ENCODE peak calls at places on chromosome 20, in five cellular contexts. X is RWPE1, O is WTC11, Z is fibroblast of lung, R is Panc1. D is an unnamed sample.

GRCh38 chr20:36582322-36582721 is 8.9 kb downstream of the TGIF2 start:
- DNase-seq in X (no peak), O (no peak), Z (no peak), R (no peak), D (no peak)

GRCh38 chr20:51731771-51732453 is 36.3 kb downstream of the ATP9A start:
- DNase-seq in X (no peak), O (no peak), Z (peak; percentile 58), R (no peak), D (no peak)

GRCh38 chr20:7152071-7152470 is 384.6 kb downstream of the BMP2 start:
- DNase-seq in X (no peak), O (no peak), Z (no peak), R (no peak), D (no peak)

GRCh38 chr20:51258582-51259175 is 235.8 kb upstream of the KCNG1 start:
- DNase-seq in X (peak; percentile 99), O (no peak), Z (no peak), R (no peak), D (peak; percentile 67)

GRCh38 chr20:59752101-59752586 is 147.8 kb downstream of the PHACTR3 start:
- DNase-seq in X (no peak), O (no peak), Z (no peak), R (no peak), D (no peak)

GRCh38 chr20:668050-668449 is 7.6 kb downstream of the SCRT2 start:
- DNase-seq in X (no peak), O (no peak), Z (no peak), R (no peak), D (no peak)

GRCh38 chr20:53785320-53785719 is 191.7 kb upstream of the ZNF217 start:
- DNase-seq in X (no peak), O (no peak), Z (no peak), R (no peak), D (no peak)

GRCh38 chr20:23148721-23149570 is 62.8 kb upstream of the CD93 start:
- DNase-seq in X (no peak), O (no peak), Z (no peak), R (no peak), D (no peak)

GRCh38 chr20:20695250-20695816 is 17.1 kb downstream of the RALGAPA2 start:
- DNase-seq in X (no peak), O (no peak), Z (no peak), R (no peak), D (no peak)

GRCh38 chr20:23637282-23638221 is at the start of gene CST3:
- DNase-seq in X (peak; percentile 94), O (peak; percentile 72), Z (peak; percentile 88), R (peak; percentile 25), D (peak; percentile 68)

GRCh38 chr20:61930776-61931475 is 134.8 kb downstream of the TAF4 start:
- DNase-seq in X (no peak), O (no peak), Z (no peak), R (no peak), D (no peak)

GRCh38 chr20:62758226-62758912 is 37.9 kb upstream of the MRGBP start:
- DNase-seq in X (no peak), O (no peak), Z (no peak), R (no peak), D (no peak)

GRCh38 chr20:19883501-19883900 is 125.4 kb downstream of the RIN2 start:
- DNase-seq in X (no peak), O (no peak), Z (no peak), R (no peak), D (no peak)

GRCh38 chr20:21519136-21519584 is 5.3 kb upstream of the NKX2-2 start:
- DNase-seq in X (no peak), O (no peak), Z (no peak), R (no peak), D (no peak)

GRCh38 chr20:56343861-56344381 is 14.9 kb upstream of the FAM210B start:
- DNase-seq in X (peak; percentile 68), O (peak; percentile 90), Z (peak; percentile 51), R (no peak), D (peak; percentile 73)

GRCh38 chr20:59811681-59812171 is 121.7 kb downstream of the SYCP2 start:
- DNase-seq in X (no peak), O (no peak), Z (no peak), R (no peak), D (no peak)

GRCh38 chr20:13009682-13010406 is 1.1 kb downstream of the SPTLC3 start:
- DNase-seq in X (peak; percentile 64), O (no peak), Z (peak; percentile 99), R (peak; percentile 10), D (peak; percentile 8)

GRCh38 chr20:34582911-34583310 is 24.4 kb downstream of the MAP1LC3A start:
- DNase-seq in X (no peak), O (no peak), Z (peak; percentile 25), R (no peak), D (no peak)

GRCh38 chr20:63957004-63957689 is 931 bp upstream of the UCKL1 start:
- DNase-seq in X (peak; percentile 91), O (peak; percentile 78), Z (peak; percentile 55), R (no peak), D (peak; percentile 77)
- TF ChIP-seq CTCF in X (no peak), O (no peak), Z (no peak), R (no peak), D (no peak)

GRCh38 chr20:37758332-37758731 is 64.5 kb downstream of the CTNNBL1 start:
- DNase-seq in X (peak; percentile 19), O (peak; percentile 70), Z (peak; percentile 1), R (no peak), D (peak; percentile 35)
- TF ChIP-seq CTCF in X (no peak), O (peak; percentile 32), Z (peak; percentile 14), R (peak; percentile 17), D (peak; percentile 48)

GRCh38 chr20:47741669-47742345 is 43.5 kb downstream of the SULF2 start:
- DNase-seq in X (no peak), O (no peak), Z (no peak), R (no peak), D (no peak)

GRCh38 chr20:47737923-47738322 is 47.4 kb downstream of the SULF2 start:
- DNase-seq in X (no peak), O (no peak), Z (no peak), R (no peak), D (no peak)

GRCh38 chr20:47743671-47744070 is 41.6 kb downstream of the SULF2 start:
- DNase-seq in X (no peak), O (no peak), Z (no peak), R (no peak), D (no peak)

GRCh38 chr20:47736570-47737152 is 48.6 kb downstream of the SULF2 start:
- DNase-seq in X (no peak), O (no peak), Z (no peak), R (no peak), D (no peak)

DNA sequence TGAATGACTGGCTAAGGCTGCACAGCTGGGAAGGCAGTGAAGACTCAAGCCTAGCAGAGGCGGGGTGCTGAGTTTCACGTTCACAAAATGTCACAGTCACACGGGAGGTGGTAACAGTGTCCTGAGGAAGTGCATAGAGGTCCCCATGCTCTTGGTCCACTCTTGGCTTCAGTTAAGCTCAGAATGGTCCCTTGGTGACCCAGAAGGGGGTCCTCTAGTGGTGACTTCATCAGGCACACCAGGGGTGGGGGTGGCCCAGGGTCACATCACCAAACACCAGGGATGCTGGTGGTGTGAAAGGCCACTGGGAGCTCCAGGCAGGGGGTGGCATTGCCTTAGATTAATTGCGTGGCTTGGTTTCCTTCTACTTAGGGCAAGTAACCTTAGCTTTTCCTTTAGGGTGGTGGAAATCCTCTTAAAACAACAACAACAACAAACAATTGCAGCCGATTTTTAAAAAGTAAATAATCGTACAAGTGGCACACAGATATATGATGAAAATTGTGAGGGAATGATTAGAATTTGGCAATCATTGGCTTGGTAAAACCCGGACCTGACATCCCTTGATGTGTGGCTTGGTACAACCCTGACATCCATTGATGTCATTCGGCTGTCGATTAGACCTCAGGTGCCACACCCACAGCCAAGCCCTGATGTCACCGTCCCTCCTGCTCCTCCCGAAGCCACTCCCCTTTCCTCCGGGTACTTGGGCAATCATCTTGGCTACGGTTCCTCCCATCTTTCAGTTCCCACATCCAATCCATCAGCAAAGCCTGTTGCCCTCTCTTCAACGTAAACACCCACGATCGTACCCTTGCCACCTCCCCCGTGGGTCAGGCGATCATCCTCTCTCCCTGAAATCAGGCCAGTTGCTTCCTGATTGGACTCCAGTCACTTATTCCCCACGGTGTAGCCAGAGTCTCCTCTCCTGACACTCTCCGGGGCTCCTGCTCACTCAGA is 44.8 kb downstream of the SULF2 start:
- DNase-seq in X (no peak), O (peak; percentile 45), Z (no peak), R (no peak), D (no peak)
- TF ChIP-seq CTCF in X (no peak), O (no peak), Z (no peak), R (no peak), D (no peak)

GRCh38 chr20:46539113-46539512 is 11.3 kb downstream of the OCSTAMP start:
- DNase-seq in X (no peak), O (no peak), Z (no peak), R (no peak), D (no peak)
- TF ChIP-seq CTCF in X (no peak), O (peak; percentile 32), Z (peak; percentile 9), R (peak; percentile 10), D (peak; percentile 26)

GRCh38 chr20:39048000-39048696 is 86.0 kb downstream of the DHX35 start:
- DNase-seq in X (peak; percentile 86), O (peak; percentile 82), Z (peak; percentile 78), R (peak; percentile 64), D (peak; percentile 86)
- TF ChIP-seq CTCF in X (peak; percentile 99), O (peak; percentile 94), Z (peak; percentile 99), R (peak; percentile 98), D (peak; percentile 99)

GRCh38 chr20:2449386-2449785 is 21.2 kb downstream of the SNRPB start:
- DNase-seq in X (no peak), O (no peak), Z (no peak), R (no peak), D (no peak)

GRCh38 chr20:2451939-2452732 is 18.5 kb downstream of the SNRPB start:
- DNase-seq in X (peak; percentile 71), O (peak; percentile 91), Z (peak; percentile 70), R (peak; percentile 54), D (peak; percentile 79)

GRCh38 chr20:2455771-2456497 is 14.7 kb downstream of the SNRPB start:
- DNase-seq in X (no peak), O (no peak), Z (no peak), R (no peak), D (no peak)

GRCh38 chr20:2451422-2451821 is 19.2 kb downstream of the SNRPB start:
- DNase-seq in X (no peak), O (no peak), Z (no peak), R (no peak), D (no peak)

DNA sequence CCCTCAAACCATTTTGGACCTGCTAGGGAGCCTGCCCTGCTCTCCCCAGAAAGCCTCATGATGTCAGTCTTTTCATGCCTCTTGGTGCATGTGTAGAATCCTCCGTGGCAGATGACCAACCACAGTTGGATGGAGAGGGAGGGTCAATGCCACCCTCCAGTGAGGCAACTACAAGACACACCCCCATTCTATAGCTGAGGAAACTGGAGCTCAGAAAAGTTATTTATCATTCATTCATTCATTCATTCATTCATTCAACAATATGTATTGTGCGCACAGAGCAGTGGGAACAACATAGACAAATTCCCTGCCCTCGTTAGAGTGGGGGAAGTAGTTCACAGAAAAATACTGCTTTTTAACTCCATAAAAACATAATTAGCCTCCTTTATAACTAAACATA is 16.8 kb downstream of the SNRPB start:
- DNase-seq in X (no peak), O (no peak), Z (no peak), R (no peak), D (no peak)
- TF ChIP-seq CTCF in X (no peak), O (no peak), Z (no peak), R (no peak), D (no peak)

GRCh38 chr20:15482525-15482924 is 1090.7 kb downstream of the KIF16B start:
- DNase-seq in X (no peak), O (no peak), Z (no peak), R (no peak), D (no peak)
- TF ChIP-seq CTCF in X (no peak), O (no peak), Z (no peak), R (no peak), D (no peak)

D was measured in Calu3.